ENCODE peak calls at places on chromosomes 2 and 18, in nine cellular contexts. B, K, D, C, R, Y, N, F and T are unnamed samples. For H3K4me1, the result is how much of the 10 kb centered on the place peaks cover.

GRCh38 chr2:223010641-223011040 is 41.3 kb upstream of the KCNE4 start:
- DNase-seq in B (no peak), K (peak), D (no peak), C (no peak), R (no peak), Y (no peak), N (no peak), F (no peak), T (no peak)

GRCh38 chr2:129400825-129401224 is 578.6 kb upstream of the RAB6C start:
- DNase-seq in B (no peak), K (no peak), D (no peak), C (no peak), R (no peak), Y (no peak), N (no peak), F (no peak), T (no peak)

GRCh38 chr2:106267997-106268396 is 73.9 kb upstream of the UXS1 start:
- DNase-seq in B (no peak), K (no peak), D (no peak), C (no peak), R (no peak), Y (no peak), N (no peak), F (no peak), T (no peak)

GRCh38 chr2:42567806-42568429 is 514 bp upstream of the MTA3 start:
- DNase-seq in B (peak), K (peak), D (peak), C (peak), R (no peak), Y (peak), N (peak), F (peak), T (peak)

GRCh38 chr2:71672640-71673401 is 219.5 kb downstream of the DYSF start:
- DNase-seq in B (no peak), K (no peak), D (no peak), C (peak), R (no peak), Y (no peak), N (no peak), F (no peak), T (peak)

GRCh38 chr2:202014328-202015034 is 19.2 kb upstream of the FZD7 start:
- DNase-seq in B (no peak), K (no peak), D (no peak), C (no peak), R (no peak), Y (no peak), N (no peak), F (no peak), T (no peak)

GRCh38 chr2:134127496-134127895 is 126.4 kb upstream of the MGAT5 start:
- DNase-seq in B (no peak), K (no peak), D (no peak), C (no peak), R (peak), Y (no peak), N (no peak), F (no peak), T (no peak)

GRCh38 chr2:109217362-109218086 is 88.5 kb downstream of the SH3RF3 start:
- DNase-seq in B (no peak), K (peak), D (no peak), C (no peak), R (no peak), Y (no peak), N (peak), F (no peak), T (no peak)

GRCh38 chr18:23824704-23825103 is 135.5 kb downstream of the LAMA3 start:
- DNase-seq in B (no peak), K (peak), D (no peak), C (no peak), R (no peak), Y (no peak), N (peak), F (no peak), T (no peak)

GRCh38 chr2:2757764-2758163 is 426.7 kb upstream of the MYT1L start:
- DNase-seq in B (no peak), K (no peak), D (no peak), C (no peak), R (no peak), Y (no peak), N (no peak), F (no peak), T (peak)

GRCh38 chr2:33134764-33135560 is 188.2 kb downstream of the LTBP1 start:
- DNase-seq in B (no peak), K (peak), D (no peak), C (no peak), R (no peak), Y (no peak), N (peak), F (no peak), T (no peak)

GRCh38 chr2:191601060-191601459 is 76.9 kb upstream of the NABP1 start:
- DNase-seq in B (peak), K (no peak), D (no peak), C (no peak), R (no peak), Y (no peak), N (no peak), F (no peak), T (no peak)

GRCh38 chr2:9089831-9090230 is 86.3 kb upstream of the MBOAT2 start:
- DNase-seq in B (peak), K (no peak), D (no peak), C (no peak), R (no peak), Y (no peak), N (no peak), F (no peak), T (no peak)
- H3K4me1 ChIP-seq in B (under half), K (under half), D (under half), C (under half), R (under half), Y (under half), N (under half), F (under half), T (under half)

GRCh38 chr2:230877737-230878598 is 13.2 kb downstream of the ITM2C start:
- DNase-seq in B (no peak), K (no peak), D (no peak), C (peak), R (peak), Y (peak), N (no peak), F (no peak), T (peak)

GRCh38 chr2:230878599-230878965 is 13.8 kb downstream of the ITM2C start:
- DNase-seq in B (no peak), K (no peak), D (no peak), C (peak), R (no peak), Y (peak), N (no peak), F (no peak), T (peak)

GRCh38 chr2:230875347-230876315 is 10.9 kb downstream of the ITM2C start:
- DNase-seq in B (no peak), K (no peak), D (no peak), C (no peak), R (no peak), Y (no peak), N (no peak), F (no peak), T (peak)

GRCh38 chr2:230879271-230879882 is 14.6 kb downstream of the ITM2C start:
- DNase-seq in B (no peak), K (no peak), D (no peak), C (peak), R (no peak), Y (peak), N (no peak), F (no peak), T (peak)

GRCh38 chr2:230877131-230877736 is 12.5 kb downstream of the ITM2C start:
- DNase-seq in B (no peak), K (no peak), D (no peak), C (peak), R (no peak), Y (peak), N (no peak), F (no peak), T (peak)
- H3K4me1 ChIP-seq in B (under half), K (under half), D (under half), C (under half), R (under half), Y (under half), N (under half), F (under half), T (under half)

DNA sequence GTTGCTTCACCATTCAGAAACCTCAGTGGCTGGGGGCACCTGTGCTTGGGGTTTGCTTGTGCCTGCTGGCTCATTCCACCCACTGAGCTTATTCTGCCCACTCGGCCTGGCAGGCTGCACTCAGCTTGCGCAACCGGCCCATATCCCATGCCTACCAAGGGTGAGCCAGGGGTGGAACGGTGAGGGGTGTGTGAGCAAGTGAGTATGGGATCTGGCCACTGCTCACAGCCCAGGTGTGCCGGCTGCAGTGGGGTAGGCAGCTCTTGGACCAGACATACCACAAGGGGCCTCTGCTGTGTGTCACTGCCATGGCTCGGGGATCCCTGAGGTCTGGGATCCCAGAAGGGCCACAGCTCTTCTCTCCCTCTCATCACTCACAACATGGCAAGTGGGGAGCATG is 1000.5 kb upstream of the CRIM1 start:
- DNase-seq in B (no peak), K (no peak), D (no peak), C (no peak), R (no peak), Y (no peak), N (no peak), F (no peak), T (no peak)
- H3K4me1 ChIP-seq in B (under half), K (under half), D (under half), C (under half), R (under half), Y (under half), N (under half), F (under half), T (under half)

GRCh38 chr2:135776367-135776766 is 34.7 kb downstream of the UBXN4 start:
- DNase-seq in B (no peak), K (no peak), D (no peak), C (no peak), R (no peak), Y (no peak), N (no peak), F (no peak), T (no peak)

GRCh38 chr2:135785032-135785431 is 43.4 kb downstream of the UBXN4 start:
- DNase-seq in B (no peak), K (peak), D (no peak), C (no peak), R (no peak), Y (no peak), N (peak), F (no peak), T (no peak)

GRCh38 chr2:135783416-135783815 is 41.8 kb downstream of the UBXN4 start:
- DNase-seq in B (no peak), K (no peak), D (no peak), C (no peak), R (no peak), Y (no peak), N (no peak), F (no peak), T (no peak)

GRCh38 chr2:135782231-135782630 is 40.6 kb downstream of the UBXN4 start:
- DNase-seq in B (no peak), K (no peak), D (no peak), C (no peak), R (no peak), Y (no peak), N (no peak), F (no peak), T (no peak)
- H3K4me1 ChIP-seq in B (under half), K (under half), D (under half), C (under half), R (under half), Y (under half), N (under half), F (under half), T (under half)

DNA sequence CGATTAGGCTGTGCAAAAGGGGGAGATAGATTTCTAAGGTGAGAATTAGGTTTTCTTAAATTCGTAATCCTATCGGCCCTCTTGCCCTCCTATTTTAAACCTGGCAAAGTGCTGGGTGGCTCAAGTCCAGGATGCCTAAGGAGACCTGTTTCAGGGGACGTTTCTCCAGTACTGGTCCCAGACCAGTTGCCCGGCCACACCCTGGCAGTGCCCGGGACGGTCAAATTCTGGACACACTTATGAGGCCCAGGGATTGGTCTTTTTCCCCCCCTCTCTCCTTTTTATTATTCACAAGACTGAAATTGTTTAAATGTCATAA is 3.2 kb downstream of the GBX2 start:
- DNase-seq in B (no peak), K (no peak), D (no peak), C (no peak), R (no peak), Y (peak), N (no peak), F (no peak), T (no peak)
- H3K4me1 ChIP-seq in B (under half), K (under half), D (half or more), C (under half), R (under half), Y (under half), N (under half), F (under half), T (under half)

GRCh38 chr2:188529710-188530109 is 238.0 kb downstream of the GULP1 start:
- DNase-seq in B (no peak), K (no peak), D (no peak), C (no peak), R (no peak), Y (no peak), N (no peak), F (no peak), T (no peak)

GRCh38 chr2:188534875-188535274 is 243.2 kb downstream of the GULP1 start:
- DNase-seq in B (no peak), K (no peak), D (no peak), C (no peak), R (no peak), Y (no peak), N (no peak), F (no peak), T (no peak)
- H3K4me1 ChIP-seq in B (under half), K (under half), D (under half), C (under half), R (under half), Y (under half), N (under half), F (under half), T (under half)

DNA sequence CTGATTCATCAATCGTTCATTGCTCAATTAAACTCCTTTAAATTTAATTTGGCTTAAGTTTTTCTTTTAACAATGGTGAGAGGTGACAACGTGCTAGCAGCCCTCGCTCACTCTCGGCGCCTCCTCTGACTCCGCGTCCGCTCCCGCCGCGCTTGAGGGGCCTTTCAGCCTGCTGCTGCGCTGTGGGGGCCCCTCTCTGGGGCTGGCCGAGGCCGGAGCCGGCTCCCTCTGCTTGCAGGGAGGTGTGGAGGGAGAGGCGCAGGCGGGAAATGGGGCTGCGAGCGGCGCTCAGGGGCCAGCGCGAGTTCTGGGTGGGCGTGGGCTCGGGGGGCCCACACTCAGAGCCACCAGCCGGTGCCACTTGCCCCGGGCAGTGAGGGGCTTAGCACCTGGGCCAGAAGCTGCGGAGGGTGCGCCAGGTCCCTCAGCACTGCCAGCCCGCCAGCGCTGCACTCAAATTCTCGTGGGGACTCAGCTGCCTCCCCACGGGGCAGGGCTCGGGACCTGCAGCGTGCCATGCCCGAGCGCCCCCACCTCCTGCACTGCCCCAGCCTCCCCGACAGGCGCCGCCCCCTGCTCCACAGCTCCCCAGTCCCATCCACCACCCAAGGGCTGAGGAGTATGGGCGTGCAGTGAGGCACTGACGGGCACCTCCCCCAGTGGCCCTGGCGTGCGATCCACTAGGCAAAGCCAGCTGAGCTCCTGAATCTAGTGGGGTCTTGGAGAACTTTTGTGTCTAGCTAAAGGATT is 19.6 kb downstream of the ANKMY1 start:
- DNase-seq in B (peak), K (no peak), D (no peak), C (no peak), R (no peak), Y (no peak), N (no peak), F (no peak), T (peak)
- H3K4me1 ChIP-seq in B (under half), K (under half), D (under half), C (under half), R (under half), Y (under half), N (under half), F (under half), T (under half)